ENCODE peak calls at places on chromosomes 5 and 9, in five cellular contexts. One of them, this sample, is unnamed.

GRCh38 chr9:27791311-27791710 is 218.0 kb upstream of the C9orf72 start:
- DNase-seq in NCI-H82: peak; percentile 40
- DNase-seq in naive thymus-derived CD8-positive, alpha-beta T cell: no peak
- DNase-seq in CD4-positive, alpha-beta T cell: no peak
- DNase-seq in RPMI7951: no peak
- DNase-seq in this sample: no peak

GRCh38 chr9:106146066-106146840 is 451.9 kb downstream of the TMEM38B start:
- DNase-seq in RPMI7951: no peak
- DNase-seq in naive thymus-derived CD8-positive, alpha-beta T cell: no peak
- DNase-seq in NCI-H82: no peak
- DNase-seq in CD4-positive, alpha-beta T cell: no peak
- DNase-seq in this sample: no peak

GRCh38 chr5:2173067-2173466 is 290.3 kb upstream of the IRX4 start:
- DNase-seq in RPMI7951: no peak
- DNase-seq in naive thymus-derived CD8-positive, alpha-beta T cell: no peak
- DNase-seq in CD4-positive, alpha-beta T cell: no peak
- DNase-seq in NCI-H82: no peak
- DNase-seq in this sample: no peak

GRCh38 chr9:121075251-121076036 is 689 bp downstream of the CNTRL start:
- DNase-seq in RPMI7951: no peak
- DNase-seq in naive thymus-derived CD8-positive, alpha-beta T cell: no peak
- DNase-seq in CD4-positive, alpha-beta T cell: no peak
- DNase-seq in NCI-H82: no peak
- DNase-seq in this sample: no peak

GRCh38 chr9:18362901-18363685 is 110.9 kb upstream of the ADAMTSL1 start:
- DNase-seq in naive thymus-derived CD8-positive, alpha-beta T cell: no peak
- DNase-seq in NCI-H82: no peak
- DNase-seq in RPMI7951: no peak
- DNase-seq in CD4-positive, alpha-beta T cell: no peak
- DNase-seq in this sample: no peak

GRCh38 chr5:3853366-3853765 is 257.7 kb downstream of the IRX1 start:
- DNase-seq in RPMI7951: no peak
- DNase-seq in NCI-H82: no peak
- DNase-seq in CD4-positive, alpha-beta T cell: no peak
- DNase-seq in naive thymus-derived CD8-positive, alpha-beta T cell: no peak
- DNase-seq in this sample: no peak

GRCh38 chr9:504921-505821 is 290.5 kb downstream of the DOCK8 start:
- DNase-seq in CD4-positive, alpha-beta T cell: peak; percentile 7
- DNase-seq in naive thymus-derived CD8-positive, alpha-beta T cell: no peak
- DNase-seq in RPMI7951: no peak
- DNase-seq in NCI-H82: peak; percentile 40
- DNase-seq in this sample: no peak

GRCh38 chr5:150389759-150390256 is 22.9 kb downstream of the CD74 start:
- DNase-seq in naive thymus-derived CD8-positive, alpha-beta T cell: no peak
- DNase-seq in CD4-positive, alpha-beta T cell: no peak
- DNase-seq in RPMI7951: no peak
- DNase-seq in NCI-H82: no peak
- DNase-seq in this sample: no peak

GRCh38 chr5:134543820-134544692 is 18.6 kb downstream of the JADE2 start:
- DNase-seq in CD4-positive, alpha-beta T cell: peak; percentile 20
- DNase-seq in RPMI7951: no peak
- DNase-seq in NCI-H82: no peak
- DNase-seq in naive thymus-derived CD8-positive, alpha-beta T cell: peak; percentile 23
- DNase-seq in this sample: no peak

GRCh38 chr9:30103647-30104394 is 2280.6 kb upstream of the ACO1 start:
- DNase-seq in NCI-H82: no peak
- DNase-seq in CD4-positive, alpha-beta T cell: no peak
- DNase-seq in RPMI7951: no peak
- DNase-seq in naive thymus-derived CD8-positive, alpha-beta T cell: no peak
- DNase-seq in this sample: no peak

GRCh38 chr5:167626341-167627118 is 664.9 kb upstream of the WWC1 start:
- DNase-seq in RPMI7951: peak; percentile 11
- DNase-seq in CD4-positive, alpha-beta T cell: no peak
- DNase-seq in NCI-H82: no peak
- DNase-seq in naive thymus-derived CD8-positive, alpha-beta T cell: no peak
- DNase-seq in this sample: no peak

GRCh38 chr9:7169717-7170348 is 412.1 kb downstream of the KDM4C start:
- DNase-seq in NCI-H82: no peak
- DNase-seq in CD4-positive, alpha-beta T cell: no peak
- DNase-seq in naive thymus-derived CD8-positive, alpha-beta T cell: no peak
- DNase-seq in RPMI7951: peak; percentile 46
- DNase-seq in this sample: no peak

GRCh38 chr9:120252248-120252647 is 327.7 kb downstream of the CDK5RAP2 start:
- DNase-seq in CD4-positive, alpha-beta T cell: no peak
- DNase-seq in RPMI7951: no peak
- DNase-seq in NCI-H82: no peak
- DNase-seq in naive thymus-derived CD8-positive, alpha-beta T cell: no peak
- DNase-seq in this sample: no peak

GRCh38 chr9:127838375-127839078 is 15.9 kb downstream of the ENG start:
- DNase-seq in CD4-positive, alpha-beta T cell: no peak
- DNase-seq in naive thymus-derived CD8-positive, alpha-beta T cell: no peak
- DNase-seq in RPMI7951: peak; percentile 98
- DNase-seq in NCI-H82: no peak
- DNase-seq in this sample: no peak

GRCh38 chr9:15763371-15763770 is 210.5 kb downstream of the CCDC171 start:
- DNase-seq in RPMI7951: no peak
- DNase-seq in NCI-H82: no peak
- DNase-seq in CD4-positive, alpha-beta T cell: no peak
- DNase-seq in naive thymus-derived CD8-positive, alpha-beta T cell: no peak
- DNase-seq in this sample: no peak

GRCh38 chr9:5500441-5501235 is 9.7 kb upstream of the PDCD1LG2 start:
- DNase-seq in CD4-positive, alpha-beta T cell: no peak
- DNase-seq in naive thymus-derived CD8-positive, alpha-beta T cell: no peak
- DNase-seq in RPMI7951: peak; percentile 82
- DNase-seq in NCI-H82: no peak
- DNase-seq in this sample: no peak

GRCh38 chr5:156934450-156935211 is 28.4 kb downstream of the TIMD4 start:
- DNase-seq in NCI-H82: peak; percentile 38
- DNase-seq in naive thymus-derived CD8-positive, alpha-beta T cell: peak; percentile 52
- DNase-seq in CD4-positive, alpha-beta T cell: peak; percentile 34
- DNase-seq in RPMI7951: no peak
- DNase-seq in this sample: no peak

GRCh38 chr9:91681461-91682305 is 258.1 kb upstream of the NFIL3 start:
- DNase-seq in CD4-positive, alpha-beta T cell: peak; percentile 41
- DNase-seq in NCI-H82: no peak
- DNase-seq in RPMI7951: peak; percentile 59
- DNase-seq in naive thymus-derived CD8-positive, alpha-beta T cell: peak; percentile 46
- DNase-seq in this sample: peak; percentile 66

GRCh38 chr9:2615532-2615931 is 6.1 kb upstream of the VLDLR start:
- DNase-seq in NCI-H82: no peak
- DNase-seq in CD4-positive, alpha-beta T cell: no peak
- DNase-seq in naive thymus-derived CD8-positive, alpha-beta T cell: no peak
- DNase-seq in RPMI7951: no peak
- DNase-seq in this sample: no peak

GRCh38 chr5:109186759-109187158 is 223.0 kb downstream of the PJA2 start:
- DNase-seq in NCI-H82: no peak
- DNase-seq in RPMI7951: no peak
- DNase-seq in naive thymus-derived CD8-positive, alpha-beta T cell: no peak
- DNase-seq in CD4-positive, alpha-beta T cell: no peak
- DNase-seq in this sample: no peak

GRCh38 chr5:168859471-168859870 is 280.3 kb upstream of the PANK3 start:
- DNase-seq in naive thymus-derived CD8-positive, alpha-beta T cell: no peak
- DNase-seq in NCI-H82: no peak
- DNase-seq in CD4-positive, alpha-beta T cell: no peak
- DNase-seq in RPMI7951: no peak
- DNase-seq in this sample: no peak

GRCh38 chr5:169258372-169259000 is 42.5 kb downstream of the SLIT3 start:
- DNase-seq in RPMI7951: peak; percentile 87
- DNase-seq in NCI-H82: no peak
- DNase-seq in CD4-positive, alpha-beta T cell: no peak
- DNase-seq in naive thymus-derived CD8-positive, alpha-beta T cell: no peak
- DNase-seq in this sample: no peak

GRCh38 chr9:82404484-82405280 is 416.1 kb downstream of the SPATA31D1 start:
- DNase-seq in RPMI7951: peak; percentile 21
- DNase-seq in NCI-H82: no peak
- DNase-seq in naive thymus-derived CD8-positive, alpha-beta T cell: no peak
- DNase-seq in CD4-positive, alpha-beta T cell: no peak
- DNase-seq in this sample: no peak

GRCh38 chr9:136091582-136092352 is 3.3 kb downstream of the NACC2 start:
- DNase-seq in RPMI7951: no peak
- DNase-seq in naive thymus-derived CD8-positive, alpha-beta T cell: no peak
- DNase-seq in NCI-H82: no peak
- DNase-seq in CD4-positive, alpha-beta T cell: no peak
- DNase-seq in this sample: no peak

GRCh38 chr5:128253224-128253623 is 169.7 kb downstream of the SLC12A2 start:
- DNase-seq in RPMI7951: no peak
- DNase-seq in NCI-H82: no peak
- DNase-seq in naive thymus-derived CD8-positive, alpha-beta T cell: no peak
- DNase-seq in CD4-positive, alpha-beta T cell: no peak
- DNase-seq in this sample: no peak

GRCh38 chr9:121889990-121890563 is 203.0 kb downstream of the TTLL11 start:
- DNase-seq in NCI-H82: no peak
- DNase-seq in RPMI7951: peak; percentile 54
- DNase-seq in CD4-positive, alpha-beta T cell: no peak
- DNase-seq in naive thymus-derived CD8-positive, alpha-beta T cell: no peak
- DNase-seq in this sample: no peak

GRCh38 chr5:132253452-132254320 is 3.8 kb upstream of the PDLIM4 start:
- DNase-seq in CD4-positive, alpha-beta T cell: no peak
- DNase-seq in naive thymus-derived CD8-positive, alpha-beta T cell: no peak
- DNase-seq in RPMI7951: no peak
- DNase-seq in NCI-H82: no peak
- DNase-seq in this sample: no peak

GRCh38 chr9:99650187-99650874 is 171.4 kb upstream of the NR4A3 start:
- DNase-seq in naive thymus-derived CD8-positive, alpha-beta T cell: no peak
- DNase-seq in NCI-H82: no peak
- DNase-seq in CD4-positive, alpha-beta T cell: no peak
- DNase-seq in RPMI7951: no peak
- DNase-seq in this sample: no peak

GRCh38 chr5:58087131-58087530 is 372.8 kb downstream of the PLK2 start:
- DNase-seq in naive thymus-derived CD8-positive, alpha-beta T cell: no peak
- DNase-seq in NCI-H82: no peak
- DNase-seq in RPMI7951: no peak
- DNase-seq in CD4-positive, alpha-beta T cell: no peak
- DNase-seq in this sample: no peak

GRCh38 chr9:117704024-117704575 is at the start of gene TLR4:
- DNase-seq in NCI-H82: no peak
- DNase-seq in RPMI7951: peak; percentile 85
- DNase-seq in naive thymus-derived CD8-positive, alpha-beta T cell: no peak
- DNase-seq in CD4-positive, alpha-beta T cell: no peak
- DNase-seq in this sample: no peak

GRCh38 chr5:63055421-63055820 is 476.8 kb downstream of the LRRC70 start:
- DNase-seq in CD4-positive, alpha-beta T cell: no peak
- DNase-seq in RPMI7951: no peak
- DNase-seq in NCI-H82: no peak
- DNase-seq in naive thymus-derived CD8-positive, alpha-beta T cell: no peak
- DNase-seq in this sample: no peak

GRCh38 chr9:21070171-21070571 is 7.6 kb downstream of the IFNB1 start:
- DNase-seq in CD4-positive, alpha-beta T cell: no peak
- DNase-seq in RPMI7951: peak; percentile 87
- DNase-seq in NCI-H82: no peak
- DNase-seq in naive thymus-derived CD8-positive, alpha-beta T cell: no peak
- DNase-seq in this sample: peak; percentile 13

GRCh38 chr5:32538031-32538547 is 47.3 kb upstream of the SUB1 start:
- DNase-seq in CD4-positive, alpha-beta T cell: peak; percentile 32
- DNase-seq in naive thymus-derived CD8-positive, alpha-beta T cell: no peak
- DNase-seq in NCI-H82: no peak
- DNase-seq in RPMI7951: no peak
- DNase-seq in this sample: no peak

GRCh38 chr5:15388856-15389255 is 111.1 kb upstream of the FBXL7 start:
- DNase-seq in CD4-positive, alpha-beta T cell: no peak
- DNase-seq in NCI-H82: no peak
- DNase-seq in naive thymus-derived CD8-positive, alpha-beta T cell: no peak
- DNase-seq in RPMI7951: no peak
- DNase-seq in this sample: no peak

This sample was measured in iPS DF 6.9.